ENCODE peak calls at places on chromosomes 1 and 21, in six cellular contexts. T, A, Y, B, L and S are unnamed samples.

GRCh38 chr21:45076245-45076661 is 1.9 kb downstream of the ADARB1 start:
- DNase-seq in T (no peak), A (no peak), Y (no peak), B (no peak), L (no peak), S (no peak)

GRCh38 chr1:75023005-75023404 is 111.2 kb upstream of the LHX8 start:
- DNase-seq in T (no peak), A (no peak), Y (no peak), B (no peak), L (no peak), S (no peak)

GRCh38 chr1:4461726-4462290 is 192.6 kb upstream of the AJAP1 start:
- DNase-seq in T (no peak), A (no peak), Y (no peak), B (no peak), L (no peak), S (no peak)

GRCh38 chr1:20381045-20381641 is 90.5 kb downstream of the VWA5B1 start:
- DNase-seq in T (no peak), A (no peak), Y (no peak), B (no peak), L (no peak), S (no peak)

GRCh38 chr1:236185687-236186086 is 43.3 kb downstream of the GPR137B start:
- DNase-seq in T (no peak), A (no peak), Y (no peak), B (no peak), L (no peak), S (no peak)

GRCh38 chr1:10490271-10490970 is 15.7 kb downstream of the PEX14 start:
- DNase-seq in T (no peak), A (no peak), Y (no peak), B (no peak), L (no peak), S (no peak)

GRCh38 chr1:85274969-85275453 is 1.4 kb downstream of the BCL10 start:
- DNase-seq in T (no peak), A (peak; percentile 30), Y (no peak), B (no peak), L (no peak), S (no peak)

GRCh38 chr1:84851839-84852238 is 41.2 kb downstream of the LPAR3 start:
- DNase-seq in T (no peak), A (peak; percentile 16), Y (no peak), B (no peak), L (no peak), S (no peak)

GRCh38 chr1:2528966-2529750 is 905 bp downstream of the HES5 start:
- DNase-seq in T (no peak), A (no peak), Y (no peak), B (peak; percentile 32), L (peak; percentile 75), S (peak; percentile 35)

GRCh38 chr1:162297208-162297607 is 79.4 kb downstream of the SPATA46 start:
- DNase-seq in T (no peak), A (no peak), Y (peak; percentile 78), B (no peak), L (no peak), S (no peak)

GRCh38 chr1:24872446-24872845 is 57.6 kb downstream of the RUNX3 start:
- DNase-seq in T (peak; percentile 27), A (no peak), Y (no peak), B (no peak), L (no peak), S (no peak)

GRCh38 chr1:220084460-220084859 is 5.1 kb downstream of the BPNT1 start:
- DNase-seq in T (no peak), A (no peak), Y (no peak), B (no peak), L (no peak), S (no peak)

GRCh38 chr1:108121361-108122143 is 78.6 kb downstream of the SLC25A24 start:
- DNase-seq in T (peak; percentile 42), A (no peak), Y (no peak), B (no peak), L (no peak), S (no peak)

GRCh38 chr1:23643668-23644554 is 47.7 kb upstream of the RPL11 start:
- DNase-seq in T (no peak), A (no peak), Y (no peak), B (no peak), L (peak; percentile 50), S (no peak)

GRCh38 chr1:111197598-111198289 is 2.7 kb downstream of the DENND2D start:
- DNase-seq in T (no peak), A (peak; percentile 17), Y (peak; percentile 64), B (no peak), L (peak; percentile 19), S (peak; percentile 54)

GRCh38 chr1:245458761-245459174 is 304.0 kb downstream of the KIF26B start:
- DNase-seq in T (no peak), A (no peak), Y (no peak), B (no peak), L (no peak), S (no peak)

GRCh38 chr1:156458181-156458503 is 42.4 kb downstream of the MEF2D start:
- DNase-seq in T (no peak), A (no peak), Y (no peak), B (no peak), L (no peak), S (no peak)

GRCh38 chr1:208178091-208178529 is 66.1 kb downstream of the PLXNA2 start:
- DNase-seq in T (no peak), A (no peak), Y (no peak), B (no peak), L (no peak), S (no peak)

GRCh38 chr1:108592030-108592759 is 32.3 kb downstream of the EEIG2 start:
- DNase-seq in T (no peak), A (no peak), Y (no peak), B (no peak), L (no peak), S (no peak)